ENCODE peak calls at places on chromosomes 5 and 9, in five cellular contexts. One of them, this sample, is unnamed.
A peak's percentile ranks its signal among the peaks of the same experiment; 100 is the strongest.

GRCh38 chr5:169648725-169649124 is 11.7 kb downstream of the DOCK2 start:
- DNase-seq in Caco-2: no peak
- DNase-seq in breast epithelium: no peak
- DNase-seq in body of pancreas: no peak
- DNase-seq in psoas muscle: no peak
- DNase-seq in this sample: no peak

GRCh38 chr5:122156724-122157325 is 27.5 kb downstream of the ZNF474 start:
- DNase-seq in Caco-2: peak; percentile 14
- DNase-seq in breast epithelium: no peak
- DNase-seq in body of pancreas: no peak
- DNase-seq in psoas muscle: no peak
- DNase-seq in this sample: no peak

GRCh38 chr5:2756211-2756746 is 4.8 kb upstream of the IRX2 start:
- DNase-seq in Caco-2: peak; percentile 83
- DNase-seq in breast epithelium: peak; percentile 67
- DNase-seq in body of pancreas: no peak
- DNase-seq in psoas muscle: no peak
- DNase-seq in this sample: peak; percentile 45

GRCh38 chr5:52981507-52981906 is 7.6 kb upstream of the ITGA2 start:
- DNase-seq in Caco-2: no peak
- DNase-seq in breast epithelium: no peak
- DNase-seq in body of pancreas: no peak
- DNase-seq in psoas muscle: no peak
- DNase-seq in this sample: no peak

GRCh38 chr5:142334548-142334947 is 9.7 kb upstream of the SPRY4 start:
- DNase-seq in Caco-2: no peak
- DNase-seq in breast epithelium: no peak
- DNase-seq in body of pancreas: no peak
- DNase-seq in psoas muscle: no peak
- DNase-seq in this sample: no peak

GRCh38 chr9:109088221-109088620 is 31.5 kb downstream of the TMEM245 start:
- DNase-seq in Caco-2: no peak
- DNase-seq in breast epithelium: no peak
- DNase-seq in body of pancreas: no peak
- DNase-seq in psoas muscle: no peak
- DNase-seq in this sample: no peak

GRCh38 chr5:140988036-140988997 is 22.0 kb downstream of the PCDHAC2 start:
- DNase-seq in Caco-2: no peak
- DNase-seq in breast epithelium: peak; percentile 22
- DNase-seq in body of pancreas: no peak
- DNase-seq in psoas muscle: no peak
- DNase-seq in this sample: no peak

GRCh38 chr5:87094347-87094746 is 173.3 kb upstream of the RASA1 start:
- DNase-seq in Caco-2: no peak
- DNase-seq in breast epithelium: no peak
- DNase-seq in body of pancreas: no peak
- DNase-seq in psoas muscle: no peak
- DNase-seq in this sample: no peak

GRCh38 chr9:93940951-93941350 is 14.2 kb downstream of the BARX1 start:
- DNase-seq in Caco-2: no peak
- DNase-seq in breast epithelium: no peak
- DNase-seq in body of pancreas: no peak
- DNase-seq in psoas muscle: no peak
- DNase-seq in this sample: no peak

GRCh38 chr9:116269250-116269649 is 115.7 kb downstream of the PAPPA start:
- DNase-seq in Caco-2: no peak
- DNase-seq in breast epithelium: no peak
- DNase-seq in body of pancreas: no peak
- DNase-seq in psoas muscle: no peak
- DNase-seq in this sample: no peak

GRCh38 chr5:59756373-59757035 is 137.0 kb downstream of the PDE4D start:
- DNase-seq in Caco-2: peak; percentile 37
- DNase-seq in breast epithelium: no peak
- DNase-seq in body of pancreas: no peak
- DNase-seq in psoas muscle: no peak
- DNase-seq in this sample: no peak

GRCh38 chr9:71326360-71326759 is 204.9 kb upstream of the TRPM3 start:
- DNase-seq in Caco-2: no peak
- DNase-seq in breast epithelium: no peak
- DNase-seq in body of pancreas: no peak
- DNase-seq in psoas muscle: no peak
- DNase-seq in this sample: no peak

GRCh38 chr9:109278848-109279247 is 42.0 kb downstream of the EPB41L4B start:
- DNase-seq in Caco-2: no peak
- DNase-seq in breast epithelium: no peak
- DNase-seq in body of pancreas: peak; percentile 47
- DNase-seq in psoas muscle: no peak
- DNase-seq in this sample: no peak

GRCh38 chr5:76367623-76368366 is 35.3 kb upstream of the IQGAP2 start:
- DNase-seq in Caco-2: no peak
- DNase-seq in breast epithelium: no peak
- DNase-seq in body of pancreas: no peak
- DNase-seq in psoas muscle: no peak
- DNase-seq in this sample: no peak

GRCh38 chr5:80653497-80653896 is 955 bp upstream of the MSH3 start:
- DNase-seq in Caco-2: no peak
- DNase-seq in breast epithelium: no peak
- DNase-seq in body of pancreas: no peak
- DNase-seq in psoas muscle: no peak
- DNase-seq in this sample: no peak

GRCh38 chr9:109245300-109245897 is 75.5 kb downstream of the EPB41L4B start:
- DNase-seq in Caco-2: no peak
- DNase-seq in breast epithelium: no peak
- DNase-seq in body of pancreas: no peak
- DNase-seq in psoas muscle: no peak
- DNase-seq in this sample: no peak

GRCh38 chr9:18474778-18475177 is 825 bp downstream of the ADAMTSL1 start:
- DNase-seq in Caco-2: no peak
- DNase-seq in breast epithelium: no peak
- DNase-seq in body of pancreas: no peak
- DNase-seq in psoas muscle: no peak
- DNase-seq in this sample: no peak

GRCh38 chr5:74064911-74065310 is 438.9 kb downstream of the ARHGEF28 start:
- DNase-seq in Caco-2: no peak
- DNase-seq in breast epithelium: no peak
- DNase-seq in body of pancreas: no peak
- DNase-seq in psoas muscle: no peak
- DNase-seq in this sample: no peak

GRCh38 chr9:126489604-126490593 is 123.8 kb upstream of the LMX1B start:
- DNase-seq in Caco-2: no peak
- DNase-seq in breast epithelium: no peak
- DNase-seq in body of pancreas: no peak
- DNase-seq in psoas muscle: no peak
- DNase-seq in this sample: no peak

GRCh38 chr5:78586251-78586650 is 62.3 kb downstream of the LHFPL2 start:
- DNase-seq in Caco-2: no peak
- DNase-seq in breast epithelium: peak; percentile 17
- DNase-seq in body of pancreas: no peak
- DNase-seq in psoas muscle: no peak
- DNase-seq in this sample: no peak

GRCh38 chr5:116626272-116626723 is 51.7 kb upstream of the SEMA6A start:
- DNase-seq in Caco-2: no peak
- DNase-seq in breast epithelium: peak; percentile 81
- DNase-seq in body of pancreas: peak; percentile 76
- DNase-seq in psoas muscle: peak; percentile 75
- DNase-seq in this sample: peak; percentile 83

GRCh38 chr5:33148076-33148501 is 292.7 kb upstream of the TARS1 start:
- DNase-seq in Caco-2: no peak
- DNase-seq in breast epithelium: no peak
- DNase-seq in body of pancreas: no peak
- DNase-seq in psoas muscle: peak; percentile 66
- DNase-seq in this sample: no peak

GRCh38 chr9:113634597-113635515 is 171.3 kb downstream of the RGS3 start:
- DNase-seq in Caco-2: no peak
- DNase-seq in breast epithelium: no peak
- DNase-seq in body of pancreas: no peak
- DNase-seq in psoas muscle: no peak
- DNase-seq in this sample: peak; percentile 3

GRCh38 chr5:179836225-179837019 is 15.7 kb downstream of the SQSTM1 start:
- DNase-seq in Caco-2: no peak
- DNase-seq in breast epithelium: no peak
- DNase-seq in body of pancreas: no peak
- DNase-seq in psoas muscle: peak; percentile 74
- DNase-seq in this sample: no peak

DNA sequence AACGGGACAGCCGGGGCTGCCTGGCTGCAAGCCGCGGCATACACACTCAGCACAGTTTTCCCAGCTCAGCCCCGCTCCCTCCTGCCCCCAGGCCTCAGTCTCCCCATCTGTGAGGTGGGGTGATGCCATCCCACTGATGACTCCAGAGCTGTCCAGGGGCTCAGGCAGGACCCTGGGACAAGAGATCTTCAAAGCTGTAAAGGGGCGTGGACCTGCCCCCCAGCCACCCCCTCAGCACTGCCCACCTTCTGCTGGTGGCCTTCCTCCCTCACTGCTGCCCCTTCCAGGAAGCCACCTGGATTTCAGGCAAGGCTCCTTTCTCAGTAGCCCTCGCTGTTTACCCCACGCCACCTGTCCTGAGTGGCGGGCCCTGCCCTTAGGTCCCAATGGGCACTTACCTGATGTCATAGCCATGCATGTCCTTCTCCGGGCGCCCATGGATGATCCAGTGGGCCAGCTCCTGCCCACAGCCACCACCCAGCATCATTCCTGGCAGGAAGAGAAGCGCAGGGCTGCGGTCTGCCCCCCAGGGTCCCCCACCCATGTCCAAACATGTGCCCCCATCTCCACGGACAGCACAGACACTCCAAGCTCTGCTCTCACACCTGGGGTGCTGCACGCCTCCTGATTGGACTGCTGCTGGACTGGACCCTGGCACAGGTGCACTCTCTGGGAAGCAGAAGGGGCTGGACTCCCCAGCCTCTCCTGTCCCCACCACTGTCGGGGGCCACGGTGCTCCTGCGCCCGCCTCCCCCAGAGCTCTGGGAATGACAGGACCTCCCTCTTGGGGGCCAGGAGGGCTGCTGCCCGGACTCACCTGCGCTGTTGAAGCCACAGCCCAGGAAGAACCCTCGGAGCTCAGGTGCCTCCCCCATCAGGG is 25.7 kb downstream of the SARDH start:
- DNase-seq in Caco-2: no peak
- DNase-seq in breast epithelium: no peak
- DNase-seq in body of pancreas: no peak
- DNase-seq in psoas muscle: no peak
- DNase-seq in this sample: no peak
- H3K4me1 ChIP-seq in Caco-2: peaks cover 25% of the 10 kb centered on the region
- H3K4me1 ChIP-seq in breast epithelium: no peaks in the 10 kb centered on the region
- H3K4me1 ChIP-seq in body of pancreas: no peaks in the 10 kb centered on the region
- H3K4me1 ChIP-seq in psoas muscle: no peaks in the 10 kb centered on the region
- H3K4me1 ChIP-seq in this sample: no peaks in the 10 kb centered on the region

GRCh38 chr5:14447958-14448881 is 133.4 kb upstream of the OTULINL start:
- DNase-seq in Caco-2: no peak
- DNase-seq in breast epithelium: no peak
- DNase-seq in body of pancreas: no peak
- DNase-seq in psoas muscle: no peak
- DNase-seq in this sample: no peak
- H3K4me1 ChIP-seq in Caco-2: no peaks in the 10 kb centered on the region
- H3K4me1 ChIP-seq in breast epithelium: no peaks in the 10 kb centered on the region
- H3K4me1 ChIP-seq in body of pancreas: no peaks in the 10 kb centered on the region
- H3K4me1 ChIP-seq in psoas muscle: peaks cover 37% of the 10 kb centered on the region
- H3K4me1 ChIP-seq in this sample: peaks cover 22% of the 10 kb centered on the region

GRCh38 chr5:172840077-172840777 is 6.2 kb downstream of the ERGIC1 start:
- DNase-seq in Caco-2: no peak
- DNase-seq in breast epithelium: no peak
- DNase-seq in body of pancreas: no peak
- DNase-seq in psoas muscle: no peak
- DNase-seq in this sample: no peak

GRCh38 chr5:172839669-172840068 is 5.6 kb downstream of the ERGIC1 start:
- DNase-seq in Caco-2: no peak
- DNase-seq in breast epithelium: peak; percentile 53
- DNase-seq in body of pancreas: no peak
- DNase-seq in psoas muscle: no peak
- DNase-seq in this sample: no peak

GRCh38 chr5:172835246-172836030 is 1.4 kb downstream of the ERGIC1 start:
- DNase-seq in Caco-2: no peak
- DNase-seq in breast epithelium: no peak
- DNase-seq in body of pancreas: no peak
- DNase-seq in psoas muscle: no peak
- DNase-seq in this sample: no peak

GRCh38 chr5:172838151-172838875 is 4.3 kb downstream of the ERGIC1 start:
- DNase-seq in Caco-2: no peak
- DNase-seq in breast epithelium: no peak
- DNase-seq in body of pancreas: no peak
- DNase-seq in psoas muscle: no peak
- DNase-seq in this sample: no peak

GRCh38 chr5:172837640-172838039 is 3.6 kb downstream of the ERGIC1 start:
- DNase-seq in Caco-2: no peak
- DNase-seq in breast epithelium: peak; percentile 72
- DNase-seq in body of pancreas: peak; percentile 81
- DNase-seq in psoas muscle: peak; percentile 68
- DNase-seq in this sample: no peak
- H3K4me1 ChIP-seq in Caco-2: peaks cover 18% of the 10 kb centered on the region
- H3K4me1 ChIP-seq in breast epithelium: peaks cover 6% of the 10 kb centered on the region
- H3K4me1 ChIP-seq in body of pancreas: peaks cover 70% of the 10 kb centered on the region
- H3K4me1 ChIP-seq in psoas muscle: peaks cover 62% of the 10 kb centered on the region
- H3K4me1 ChIP-seq in this sample: peaks cover 69% of the 10 kb centered on the region

GRCh38 chr9:137231313-137232039 is 775 bp downstream of the SLC34A3 start:
- DNase-seq in Caco-2: no peak
- DNase-seq in breast epithelium: no peak
- DNase-seq in body of pancreas: no peak
- DNase-seq in psoas muscle: no peak
- DNase-seq in this sample: no peak
- H3K4me1 ChIP-seq in Caco-2: peaks cover 44% of the 10 kb centered on the region
- H3K4me1 ChIP-seq in breast epithelium: peaks cover 10% of the 10 kb centered on the region
- H3K4me1 ChIP-seq in body of pancreas: peaks cover 27% of the 10 kb centered on the region
- H3K4me1 ChIP-seq in psoas muscle: peaks cover 6% of the 10 kb centered on the region
- H3K4me1 ChIP-seq in this sample: peaks cover 30% of the 10 kb centered on the region

DNA sequence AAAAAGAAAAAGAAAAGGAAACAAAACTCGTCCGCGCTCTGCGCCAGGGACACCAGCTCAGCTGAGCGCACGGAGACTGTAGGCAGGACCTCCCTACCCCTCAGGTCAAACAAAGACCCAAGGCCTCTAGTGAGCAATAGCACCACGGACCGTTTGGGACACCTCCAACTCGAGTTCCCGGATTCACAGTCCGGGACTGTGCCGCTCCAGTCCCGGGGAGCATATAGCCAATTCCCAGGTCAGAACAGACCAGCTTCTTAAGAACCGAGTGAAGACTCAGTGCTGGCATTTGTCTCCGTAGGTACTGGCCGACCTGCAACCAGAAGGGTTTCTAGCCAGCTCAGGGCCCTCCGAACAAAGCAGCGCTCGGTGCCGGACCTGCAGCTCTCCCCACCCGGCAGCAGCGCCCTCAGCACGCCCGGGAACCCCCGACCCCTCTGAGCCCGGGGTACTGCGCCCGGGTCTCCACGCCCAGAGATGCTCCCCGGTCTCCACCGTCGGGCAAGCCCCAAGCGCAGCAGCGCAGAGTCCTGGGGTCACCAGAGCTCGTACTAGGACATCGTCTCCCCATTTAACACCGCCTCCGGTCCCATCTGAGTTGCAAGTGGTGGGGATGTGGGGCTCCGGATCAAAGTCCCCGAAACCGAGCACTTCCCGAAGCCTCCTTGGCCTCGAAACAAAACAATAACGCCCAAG is 591 bp downstream of the ABCA1 start:
- DNase-seq in Caco-2: peak; percentile 35
- DNase-seq in breast epithelium: no peak
- DNase-seq in body of pancreas: peak; percentile 38
- DNase-seq in psoas muscle: peak; percentile 68
- DNase-seq in this sample: peak; percentile 79
- H3K4me1 ChIP-seq in Caco-2: peaks cover 9% of the 10 kb centered on the region
- H3K4me1 ChIP-seq in breast epithelium: no peaks in the 10 kb centered on the region
- H3K4me1 ChIP-seq in body of pancreas: peaks cover 4% of the 10 kb centered on the region
- H3K4me1 ChIP-seq in psoas muscle: peaks cover 25% of the 10 kb centered on the region
- H3K4me1 ChIP-seq in this sample: peaks cover 35% of the 10 kb centered on the region

This sample was measured in tibial artery.